ENCODE peak calls at places on chromosomes 6 and 20, in five cellular contexts. One of them, this sample, is unnamed.

GRCh38 chr20:37903317-37904007 is 535 bp downstream of the VSTM2L start:
- DNase-seq in fibroblast of lung: no peak
- DNase-seq in upper lobe of left lung: peak
- DNase-seq in HCT116: no peak
- DNase-seq in thoracic aorta: no peak
- DNase-seq in this sample: no peak

GRCh38 chr6:157649311-157650260 is 173.5 kb upstream of the SNX9 start:
- DNase-seq in fibroblast of lung: no peak
- DNase-seq in upper lobe of left lung: no peak
- DNase-seq in thoracic aorta: no peak
- DNase-seq in HCT116: no peak
- DNase-seq in this sample: no peak

GRCh38 chr6:39770476-39770875 is 21.7 kb upstream of the DAAM2 start:
- DNase-seq in thoracic aorta: no peak
- DNase-seq in fibroblast of lung: no peak
- DNase-seq in HCT116: no peak
- DNase-seq in upper lobe of left lung: no peak
- DNase-seq in this sample: no peak

GRCh38 chr6:82924799-82925535 is 140.7 kb downstream of the UBE3D start:
- DNase-seq in upper lobe of left lung: no peak
- DNase-seq in thoracic aorta: no peak
- DNase-seq in fibroblast of lung: peak
- DNase-seq in HCT116: no peak
- DNase-seq in this sample: no peak

GRCh38 chr6:74946961-74947360 is 258.9 kb downstream of the COL12A1 start:
- DNase-seq in upper lobe of left lung: no peak
- DNase-seq in fibroblast of lung: peak
- DNase-seq in thoracic aorta: no peak
- DNase-seq in HCT116: peak
- DNase-seq in this sample: no peak

GRCh38 chr20:38132910-38133501 is 32.1 kb downstream of the TGM2 start:
- DNase-seq in thoracic aorta: no peak
- DNase-seq in upper lobe of left lung: no peak
- DNase-seq in HCT116: no peak
- DNase-seq in fibroblast of lung: no peak
- DNase-seq in this sample: no peak

GRCh38 chr6:65706436-65706835 is 590 bp downstream of the EYS start:
- DNase-seq in upper lobe of left lung: no peak
- DNase-seq in HCT116: no peak
- DNase-seq in fibroblast of lung: no peak
- DNase-seq in thoracic aorta: no peak
- DNase-seq in this sample: no peak

GRCh38 chr6:124872361-124873065 is 89.7 kb upstream of the RNF217 start:
- DNase-seq in fibroblast of lung: no peak
- DNase-seq in thoracic aorta: no peak
- DNase-seq in upper lobe of left lung: no peak
- DNase-seq in HCT116: no peak
- DNase-seq in this sample: no peak

GRCh38 chr6:158825038-158825950 is 6.1 kb upstream of the EZR start:
- DNase-seq in upper lobe of left lung: no peak
- DNase-seq in thoracic aorta: no peak
- DNase-seq in fibroblast of lung: peak
- DNase-seq in HCT116: no peak
- DNase-seq in this sample: no peak

GRCh38 chr6:157773248-157773773 is 49.7 kb upstream of the SNX9 start:
- DNase-seq in HCT116: no peak
- DNase-seq in upper lobe of left lung: no peak
- DNase-seq in fibroblast of lung: peak
- DNase-seq in thoracic aorta: no peak
- DNase-seq in this sample: no peak

GRCh38 chr20:63223121-63223825 is 7.3 kb upstream of the YTHDF1 start:
- DNase-seq in HCT116: no peak
- DNase-seq in upper lobe of left lung: no peak
- DNase-seq in fibroblast of lung: peak
- DNase-seq in thoracic aorta: no peak
- DNase-seq in this sample: no peak

GRCh38 chr6:26020291-26020982 is 57.8 kb downstream of the TRIM38 start:
- DNase-seq in fibroblast of lung: peak
- DNase-seq in HCT116: peak
- DNase-seq in upper lobe of left lung: peak
- DNase-seq in thoracic aorta: no peak
- DNase-seq in this sample: peak

GRCh38 chr6:26020983-26021349 is 58.4 kb downstream of the TRIM38 start:
- DNase-seq in thoracic aorta: no peak
- DNase-seq in fibroblast of lung: peak
- DNase-seq in upper lobe of left lung: peak
- DNase-seq in HCT116: peak
- DNase-seq in this sample: peak

GRCh38 chr6:26017567-26017966 is 55.0 kb downstream of the TRIM38 start:
- DNase-seq in upper lobe of left lung: peak
- DNase-seq in thoracic aorta: peak
- DNase-seq in fibroblast of lung: peak
- DNase-seq in HCT116: no peak
- DNase-seq in this sample: peak

GRCh38 chr6:26021350-26022165 is 59.0 kb downstream of the TRIM38 start:
- DNase-seq in upper lobe of left lung: peak
- DNase-seq in thoracic aorta: peak
- DNase-seq in fibroblast of lung: peak
- DNase-seq in HCT116: peak
- DNase-seq in this sample: peak

DNA sequence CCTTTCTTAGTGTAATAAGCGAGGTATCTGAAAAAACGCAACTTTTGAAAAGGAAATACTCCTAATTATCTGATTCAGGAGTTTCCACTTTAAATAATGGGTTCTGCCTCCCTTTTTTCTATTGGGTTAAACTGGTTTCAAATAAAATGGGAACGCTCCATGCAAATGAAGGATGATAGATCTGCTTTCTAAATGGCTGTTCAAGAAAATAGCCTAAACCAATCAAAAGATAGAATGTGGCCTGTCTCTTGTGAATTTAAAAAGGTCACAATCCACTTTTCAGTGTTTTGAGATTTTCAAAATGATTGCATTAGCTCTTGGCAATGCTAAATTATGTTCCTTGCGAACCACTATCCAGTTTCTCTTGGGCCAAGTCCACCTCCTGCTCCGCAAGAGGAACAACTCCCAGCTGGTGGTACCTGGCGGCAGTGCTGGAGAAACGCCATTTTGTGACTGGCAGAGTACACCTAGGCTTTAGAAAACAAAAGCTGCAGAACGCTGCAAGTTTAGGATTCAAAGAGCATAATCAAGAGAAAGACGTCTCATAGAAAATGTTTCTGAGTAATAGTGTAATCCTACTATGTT is 56.8 kb downstream of the TRIM38 start:
- DNase-seq in HCT116: no peak
- DNase-seq in thoracic aorta: no peak
- DNase-seq in upper lobe of left lung: no peak
- DNase-seq in fibroblast of lung: no peak
- DNase-seq in this sample: no peak
- H3K27ac ChIP-seq in HCT116: peak
- H3K27ac ChIP-seq in thoracic aorta: peak
- H3K27ac ChIP-seq in upper lobe of left lung: no peak
- H3K27ac ChIP-seq in fibroblast of lung: no peak
- H3K27ac ChIP-seq in this sample: peak

GRCh38 chr20:45325367-45325766 is 17.3 kb upstream of the MATN4 start:
- DNase-seq in upper lobe of left lung: no peak
- DNase-seq in fibroblast of lung: no peak
- DNase-seq in HCT116: no peak
- DNase-seq in thoracic aorta: no peak
- DNase-seq in this sample: no peak

GRCh38 chr20:45323731-45324130 is 15.6 kb upstream of the MATN4 start:
- DNase-seq in HCT116: no peak
- DNase-seq in upper lobe of left lung: no peak
- DNase-seq in thoracic aorta: no peak
- DNase-seq in fibroblast of lung: no peak
- DNase-seq in this sample: no peak

GRCh38 chr20:45330476-45330875 is 17.7 kb downstream of the SDC4 start:
- DNase-seq in HCT116: no peak
- DNase-seq in fibroblast of lung: no peak
- DNase-seq in upper lobe of left lung: no peak
- DNase-seq in thoracic aorta: no peak
- DNase-seq in this sample: no peak

GRCh38 chr20:45329497-45330319 is 18.5 kb downstream of the SDC4 start:
- DNase-seq in HCT116: no peak
- DNase-seq in upper lobe of left lung: no peak
- DNase-seq in thoracic aorta: no peak
- DNase-seq in fibroblast of lung: no peak
- DNase-seq in this sample: no peak

DNA sequence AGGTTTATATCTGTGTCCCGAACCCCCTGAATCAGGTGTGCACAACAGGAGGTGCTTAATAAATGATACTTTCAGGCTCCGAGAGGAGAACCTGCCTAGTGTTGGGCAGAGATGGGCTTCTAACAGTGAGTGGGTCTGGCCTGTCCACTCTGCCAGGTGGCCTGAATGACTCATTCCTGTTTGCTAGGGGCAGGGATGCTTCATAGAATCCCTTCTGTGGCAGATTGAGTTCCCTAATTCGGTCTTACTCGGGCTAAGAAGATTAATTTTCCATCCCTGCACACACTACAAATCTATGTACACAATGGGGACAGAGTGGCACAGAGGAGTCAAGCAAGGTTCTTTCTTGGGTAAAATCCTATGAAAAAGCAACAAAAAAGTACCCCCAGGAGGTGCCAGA is 19.8 kb downstream of the SDC4 start:
- DNase-seq in thoracic aorta: no peak
- DNase-seq in fibroblast of lung: no peak
- DNase-seq in HCT116: no peak
- DNase-seq in upper lobe of left lung: no peak
- DNase-seq in this sample: no peak
- H3K27ac ChIP-seq in thoracic aorta: no peak
- H3K27ac ChIP-seq in fibroblast of lung: no peak
- H3K27ac ChIP-seq in HCT116: no peak
- H3K27ac ChIP-seq in upper lobe of left lung: no peak
- H3K27ac ChIP-seq in this sample: no peak

DNA sequence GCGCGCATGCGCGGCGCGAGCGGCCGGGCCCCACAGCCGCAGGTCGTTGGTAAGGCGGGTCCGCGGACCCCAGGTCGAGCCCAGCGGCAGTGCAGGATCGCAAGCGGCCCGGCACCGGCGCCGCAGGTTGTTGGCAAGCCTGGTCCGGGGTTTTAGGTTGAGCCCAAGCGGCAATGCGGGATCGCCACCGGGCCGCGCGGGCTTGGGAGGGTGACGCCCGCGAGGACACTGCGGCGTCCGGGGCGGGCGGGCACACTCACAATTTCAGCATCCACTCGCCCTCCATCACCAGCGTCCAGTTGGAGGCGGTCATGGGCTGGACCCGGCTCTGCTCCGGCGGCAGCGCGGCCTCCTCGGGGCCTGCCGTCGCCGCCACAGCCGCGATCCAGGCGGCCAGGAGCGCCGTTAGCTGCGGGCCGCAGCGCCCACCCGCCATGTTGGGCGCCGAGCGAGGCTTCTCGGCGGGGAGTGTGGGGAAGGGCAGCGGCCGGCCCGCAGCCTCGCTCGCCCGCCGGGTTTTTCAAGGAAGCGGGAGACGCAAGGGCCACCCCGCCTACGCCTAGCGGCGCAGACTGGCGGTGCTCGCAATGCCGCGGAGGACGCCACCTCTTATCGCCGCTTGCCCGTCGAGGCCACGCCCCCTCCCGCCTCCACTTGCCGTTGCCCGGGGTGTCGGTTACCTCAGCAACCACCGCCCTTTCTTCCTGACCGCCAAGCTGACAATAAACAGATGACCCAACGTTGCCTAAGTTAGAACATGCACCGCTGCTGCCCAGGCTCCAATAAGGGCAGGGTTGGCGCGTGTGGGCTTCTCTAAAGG is at the start of gene TMX4:
- DNase-seq in thoracic aorta: peak
- DNase-seq in HCT116: peak
- DNase-seq in upper lobe of left lung: peak
- DNase-seq in fibroblast of lung: peak
- DNase-seq in this sample: peak
- H3K27ac ChIP-seq in thoracic aorta: peak
- H3K27ac ChIP-seq in HCT116: peak
- H3K27ac ChIP-seq in upper lobe of left lung: peak
- H3K27ac ChIP-seq in fibroblast of lung: peak
- H3K27ac ChIP-seq in this sample: peak

GRCh38 chr6:15129872-15130271 is 116.0 kb upstream of the JARID2 start:
- DNase-seq in fibroblast of lung: no peak
- DNase-seq in thoracic aorta: no peak
- DNase-seq in upper lobe of left lung: peak
- DNase-seq in HCT116: no peak
- DNase-seq in this sample: no peak

GRCh38 chr6:15131234-15132195 is 114.4 kb upstream of the JARID2 start:
- DNase-seq in HCT116: no peak
- DNase-seq in fibroblast of lung: no peak
- DNase-seq in thoracic aorta: no peak
- DNase-seq in upper lobe of left lung: no peak
- DNase-seq in this sample: no peak

GRCh38 chr6:15137086-15137485 is 108.8 kb upstream of the JARID2 start:
- DNase-seq in HCT116: no peak
- DNase-seq in fibroblast of lung: no peak
- DNase-seq in upper lobe of left lung: no peak
- DNase-seq in thoracic aorta: no peak
- DNase-seq in this sample: no peak

DNA sequence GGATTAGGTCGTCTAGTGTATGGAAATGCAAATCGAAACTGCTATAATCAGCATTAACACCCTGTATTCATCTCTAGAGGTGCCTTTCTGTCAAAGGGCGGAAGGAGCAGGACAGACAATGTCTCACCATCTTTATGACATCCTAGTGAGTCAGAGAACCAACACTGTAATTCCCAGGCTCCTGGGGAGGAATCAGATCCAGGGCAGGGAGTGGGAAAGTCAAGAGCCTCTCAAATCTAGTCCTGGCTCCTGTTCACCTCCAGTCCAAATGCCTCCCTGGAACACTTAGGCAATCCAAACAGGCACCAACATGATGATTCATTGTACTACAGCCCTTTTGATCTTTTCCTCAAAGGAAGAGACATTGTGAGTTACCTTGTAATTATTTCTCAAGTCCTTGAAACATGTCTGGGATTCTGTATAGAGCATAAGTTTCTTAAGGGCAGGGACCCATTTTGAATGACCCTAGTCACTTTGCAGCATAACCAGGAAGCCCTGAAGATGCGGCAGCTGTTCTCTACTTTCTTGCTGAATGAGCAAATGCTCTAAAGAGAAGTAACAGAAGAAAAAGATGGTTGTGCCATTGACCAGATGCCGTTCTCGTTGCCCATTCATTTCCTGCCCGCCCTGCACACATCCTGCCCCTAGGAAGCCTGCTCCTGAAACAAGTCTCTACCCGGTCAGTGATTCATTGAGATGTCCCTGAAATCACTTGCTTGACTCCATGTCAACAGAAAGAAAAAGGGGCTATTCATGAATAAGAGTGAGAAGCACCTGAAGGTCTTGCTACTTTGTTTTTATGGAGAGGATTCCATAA is 112.8 kb upstream of the JARID2 start:
- DNase-seq in upper lobe of left lung: no peak
- DNase-seq in thoracic aorta: no peak
- DNase-seq in fibroblast of lung: peak
- DNase-seq in HCT116: peak
- DNase-seq in this sample: no peak
- H3K27ac ChIP-seq in upper lobe of left lung: no peak
- H3K27ac ChIP-seq in thoracic aorta: no peak
- H3K27ac ChIP-seq in fibroblast of lung: no peak
- H3K27ac ChIP-seq in HCT116: peak
- H3K27ac ChIP-seq in this sample: no peak

GRCh38 chr6:44327096-44327495 is 13.9 kb upstream of the AARS2 start:
- DNase-seq in upper lobe of left lung: no peak
- DNase-seq in thoracic aorta: no peak
- DNase-seq in fibroblast of lung: no peak
- DNase-seq in HCT116: no peak
- DNase-seq in this sample: no peak
- H3K27ac ChIP-seq in upper lobe of left lung: no peak
- H3K27ac ChIP-seq in thoracic aorta: no peak
- H3K27ac ChIP-seq in fibroblast of lung: no peak
- H3K27ac ChIP-seq in HCT116: no peak
- H3K27ac ChIP-seq in this sample: no peak

This sample was measured in right atrium auricular region.